ENCODE peak calls at places on chromosomes 2 and 18, in six cellular contexts. Z, F, A, X, N and V are unnamed samples.

GRCh38 chr2:111667542-111668273 is 216.3 kb downstream of the ANAPC1 start:
- DNase-seq in Z (no peak), F (no peak), A (peak), X (peak), N (peak), V (no peak)

GRCh38 chr2:219230201-219230540 is 565 bp downstream of the ANKZF1 start:
- DNase-seq in Z (no peak), F (peak), A (peak), X (no peak), N (peak), V (peak)

GRCh38 chr2:204260162-204260877 is 285.0 kb upstream of the PARD3B start:
- DNase-seq in Z (no peak), F (peak), A (peak), X (no peak), N (peak), V (no peak)

GRCh38 chr18:73715228-73715670 is 432.4 kb downstream of the FBXO15 start:
- DNase-seq in Z (no peak), F (no peak), A (peak), X (no peak), N (no peak), V (no peak)

GRCh38 chr18:62187543-62188378 is 706 bp downstream of the RELCH start:
- DNase-seq in Z (no peak), F (peak), A (no peak), X (peak), N (peak), V (peak)

GRCh38 chr2:133825778-133826177 is 257.5 kb upstream of the NCKAP5 start:
- DNase-seq in Z (no peak), F (no peak), A (no peak), X (no peak), N (no peak), V (no peak)

GRCh38 chr18:75230210-75231052 is 19.8 kb downstream of the TSHZ1 start:
- DNase-seq in Z (no peak), F (no peak), A (peak), X (no peak), N (no peak), V (no peak)

GRCh38 chr2:165927353-165927752 is 26.2 kb downstream of the TTC21B start:
- DNase-seq in Z (no peak), F (no peak), A (no peak), X (no peak), N (no peak), V (no peak)

GRCh38 chr2:227462463-227462951 is 9.4 kb upstream of the AGFG1 start:
- DNase-seq in Z (no peak), F (no peak), A (peak), X (no peak), N (no peak), V (no peak)

GRCh38 chr2:222034058-222034457 is 264.7 kb downstream of the PAX3 start:
- DNase-seq in Z (no peak), F (no peak), A (no peak), X (no peak), N (peak), V (no peak)

GRCh38 chr2:134289225-134289624 is 35.4 kb downstream of the MGAT5 start:
- DNase-seq in Z (peak), F (peak), A (no peak), X (no peak), N (no peak), V (no peak)

GRCh38 chr2:195500878-195501277 is 156.1 kb upstream of the SLC39A10 start:
- DNase-seq in Z (no peak), F (no peak), A (no peak), X (no peak), N (no peak), V (no peak)

GRCh38 chr2:47195149-47195548 is 40.0 kb upstream of the STPG4 start:
- DNase-seq in Z (no peak), F (no peak), A (peak), X (no peak), N (no peak), V (no peak)

GRCh38 chr2:120258140-120258539 is 5.5 kb downstream of the RALB start:
- DNase-seq in Z (no peak), F (no peak), A (no peak), X (no peak), N (no peak), V (no peak)

GRCh38 chr18:7447629-7448028 is 119.5 kb upstream of the PTPRM start:
- DNase-seq in Z (no peak), F (no peak), A (peak), X (no peak), N (no peak), V (no peak)

GRCh38 chr18:25306671-25307070 is 45.3 kb downstream of the ZNF521 start:
- DNase-seq in Z (no peak), F (no peak), A (no peak), X (no peak), N (no peak), V (no peak)

GRCh38 chr18:77133920-77134496 is 1.4 kb upstream of the MBP start:
- DNase-seq in Z (no peak), F (peak), A (no peak), X (peak), N (peak), V (no peak)

GRCh38 chr2:170344663-170345099 is 166.7 kb downstream of the MYO3B start:
- DNase-seq in Z (no peak), F (no peak), A (no peak), X (no peak), N (no peak), V (no peak)

GRCh38 chr2:160651416-160652200 is 158.0 kb upstream of the RBMS1 start:
- DNase-seq in Z (no peak), F (no peak), A (no peak), X (no peak), N (no peak), V (no peak)

GRCh38 chr2:177334940-177335543 is 57.5 kb upstream of the AGPS start:
- DNase-seq in Z (no peak), F (peak), A (peak), X (no peak), N (no peak), V (peak)